ENCODE peak calls at places on chromosomes 6 and 20, in ten cellular contexts. U is heart left ventricle; J is nephron progenitor cell; E is BE2C; A is activated CD8-positive, alpha-beta T cell treated with anti-CD3 and anti-CD28 coated beads for 36 hours; L is right atrium auricular region; R is GM06990; F is dorsolateral prefrontal cortex; B is AG10803; Z is progenitor cell of endocrine pancreas. X is an unnamed sample.

GRCh38 chr6:10465633-10466499 is 51.0 kb upstream of the TFAP2A start:
- DNase-seq in Z (peak; percentile 24), B (peak; percentile 25), A (peak; percentile 55), U (no peak), J (peak; percentile 75), R (peak; percentile 23), L (no peak), F (no peak), E (peak; percentile 57), X (no peak)

GRCh38 chr6:69349776-69350175 is 447.0 kb downstream of the LMBRD1 start:
- DNase-seq in B (no peak), U (peak; percentile 36), R (no peak), F (peak; percentile 74), J (no peak), Z (no peak), A (no peak), L (no peak), E (peak; percentile 49), X (no peak)

GRCh38 chr6:62891065-62891647 is 320.1 kb upstream of the FKBP1C start:
- DNase-seq in F (no peak), R (no peak), Z (no peak), B (peak; percentile 0), A (no peak), E (no peak), L (no peak), J (no peak), U (no peak), X (no peak)

GRCh38 chr6:131250121-131250520 is 114.9 kb downstream of the AKAP7 start:
- DNase-seq in R (peak; percentile 25), B (peak; percentile 45), A (peak; percentile 24), Z (no peak), L (peak; percentile 64), J (peak; percentile 47), U (peak; percentile 49), F (peak; percentile 70), E (no peak), X (peak; percentile 14)

GRCh38 chr20:36631651-36632050 is 14.3 kb downstream of the SLA2 start:
- DNase-seq in J (no peak), R (no peak), B (peak; percentile 6), L (no peak), A (no peak), U (no peak), E (no peak), F (no peak), Z (no peak), X (no peak)

GRCh38 chr6:132300323-132300949 is 100.8 kb downstream of the MOXD1 start:
- DNase-seq in Z (no peak), U (no peak), R (no peak), A (peak; percentile 59), F (no peak), E (peak; percentile 55), J (peak; percentile 38), L (no peak), B (peak; percentile 68), X (no peak)

GRCh38 chr6:484086-484728 is 92.7 kb downstream of the IRF4 start:
- DNase-seq in A (peak; percentile 65), F (no peak), R (no peak), Z (no peak), U (no peak), J (no peak), E (no peak), L (no peak), B (no peak), X (no peak)

GRCh38 chr20:48815537-48815936 is 12.3 kb downstream of the PREX1 start:
- DNase-seq in E (no peak), U (no peak), J (no peak), B (no peak), Z (no peak), L (no peak), R (no peak), F (no peak), A (no peak), X (no peak)

GRCh38 chr20:10114598-10114997 is 79.8 kb downstream of the ANKEF1 start:
- DNase-seq in U (no peak), Z (no peak), R (no peak), F (no peak), L (no peak), A (no peak), J (no peak), E (no peak), B (no peak), X (no peak)

GRCh38 chr6:82083646-82084045 is 163.9 kb downstream of the IBTK start:
- DNase-seq in E (no peak), L (no peak), B (no peak), R (no peak), J (no peak), U (no peak), A (no peak), F (no peak), Z (no peak), X (no peak)

GRCh38 chr6:146948790-146949342 is 255.4 kb upstream of the STXBP5 start:
- DNase-seq in E (no peak), R (no peak), J (no peak), L (no peak), Z (no peak), F (no peak), U (no peak), A (no peak), B (peak; percentile 7), X (no peak)

GRCh38 chr6:167552961-167553360 is 228.1 kb downstream of the TTLL2 start:
- DNase-seq in U (no peak), E (no peak), B (no peak), F (no peak), J (no peak), R (no peak), Z (no peak), A (no peak), L (no peak), X (no peak)

GRCh38 chr6:36907781-36908180 is 22.0 kb downstream of the C6orf89 start:
- DNase-seq in E (no peak), B (no peak), F (no peak), Z (no peak), L (no peak), U (peak; percentile 78), A (no peak), J (no peak), R (no peak), X (no peak)

GRCh38 chr20:24766143-24766527 is 182.9 kb upstream of the CST7 start:
- DNase-seq in L (no peak), B (no peak), R (no peak), Z (no peak), F (no peak), J (no peak), E (no peak), A (no peak), U (no peak), X (no peak)

GRCh38 chr20:45917790-45918141 is 5.8 kb upstream of the PLTP start:
- DNase-seq in Z (no peak), L (no peak), B (peak; percentile 44), F (peak; percentile 71), R (no peak), J (no peak), E (no peak), A (no peak), U (peak; percentile 60), X (no peak)

GRCh38 chr20:41101660-41102059 is 35.7 kb upstream of the PLCG1 start:
- DNase-seq in E (no peak), L (no peak), F (no peak), J (no peak), R (no peak), A (no peak), Z (no peak), U (no peak), B (no peak), X (no peak)

GRCh38 chr6:44701637-44702101 is 314.2 kb downstream of the CDC5L start:
- DNase-seq in B (peak; percentile 89), L (no peak), E (no peak), U (peak; percentile 32), A (no peak), F (no peak), Z (no peak), J (no peak), R (no peak), X (no peak)

GRCh38 chr6:1312444-1313363 is 806 bp downstream of the FOXQ1 start:
- DNase-seq in R (no peak), L (no peak), U (no peak), B (no peak), J (peak; percentile 54), Z (no peak), F (no peak), E (no peak), A (peak; percentile 20), X (peak; percentile 20)

GRCh38 chr20:56411759-56412472 is at the start of gene CASS4:
- DNase-seq in J (no peak), L (no peak), B (peak; percentile 70), R (no peak), E (no peak), U (peak; percentile 30), A (peak; percentile 59), Z (no peak), F (no peak), X (no peak)
- TF ChIP-seq CTCF in J (no peak), L (no peak), B (no peak), R (no peak), E (no peak), U (no peak), A (no peak), Z (no peak), F (no peak), X (no peak)

GRCh38 chr6:157381631-157382621 is 936 bp downstream of the ZDHHC14 start:
- DNase-seq in U (peak; percentile 70), E (peak; percentile 57), J (peak; percentile 56), A (peak; percentile 69), Z (peak; percentile 36), F (peak; percentile 58), L (peak; percentile 68), R (peak; percentile 36), B (peak; percentile 46), X (peak; percentile 64)
- TF ChIP-seq CTCF in U (no peak), E (no peak), J (no peak), A (no peak), Z (peak; percentile 4), F (peak; percentile 27), L (no peak), R (no peak), B (no peak), X (no peak)

GRCh38 chr20:15440249-15440820 is 1102.9 kb upstream of the FLRT3 start:
- DNase-seq in B (no peak), J (no peak), E (no peak), F (no peak), L (no peak), Z (no peak), U (no peak), R (peak; percentile 3), A (no peak), X (no peak)
- TF ChIP-seq CTCF in B (no peak), J (no peak), E (no peak), F (no peak), L (no peak), Z (no peak), U (no peak), R (no peak), A (no peak), X (no peak)

DNA sequence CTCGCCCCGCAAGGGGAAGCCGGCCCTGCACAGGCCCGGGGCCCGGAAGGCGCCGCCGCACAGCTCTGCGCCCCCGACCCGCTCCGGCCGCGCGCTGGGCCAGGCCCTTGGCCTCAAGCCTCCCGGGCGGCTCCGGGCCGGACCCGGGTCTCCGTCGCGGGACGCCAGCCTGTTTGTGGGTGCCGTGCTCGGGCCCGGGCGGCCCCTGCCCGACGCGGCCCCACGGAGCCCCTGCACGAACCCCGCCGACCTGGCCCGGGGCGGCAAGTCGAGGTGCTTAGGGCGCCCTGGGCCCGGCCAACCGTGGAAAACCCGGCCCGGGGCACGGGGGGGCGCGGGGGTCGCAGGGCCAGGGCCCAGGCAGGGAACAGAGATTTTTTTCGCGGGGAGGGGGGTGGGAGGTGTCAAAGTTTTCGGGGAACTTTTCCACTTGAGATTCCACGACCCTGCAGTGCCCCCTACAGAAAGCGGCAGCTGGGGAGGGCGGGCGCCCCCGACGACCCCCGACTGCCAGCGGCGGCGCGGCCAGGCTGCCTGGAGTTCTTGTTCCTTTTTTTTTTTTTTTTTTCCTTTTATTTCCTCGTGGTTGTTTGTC is 805 bp upstream of the STX16 start:
- DNase-seq in E (no peak), J (peak; percentile 54), R (peak; percentile 53), Z (peak; percentile 25), F (no peak), L (peak; percentile 34), A (peak; percentile 52), B (no peak), U (peak; percentile 54), X (peak; percentile 54)
- TF ChIP-seq CTCF in E (no peak), J (no peak), R (peak; percentile 78), Z (no peak), F (peak; percentile 55), L (no peak), A (no peak), B (no peak), U (no peak), X (no peak)